ENCODE peak calls at places on chromosomes 16 and 17, in seven cellular contexts. P is psoas muscle; O is HS-5; F is NCI-H1105 treated with DMSO at 0.1 percent for 48 hours; G is AG04449; D is activated naive CD4-positive, alpha-beta T cell treated with Interleukin-2 at 50 U/mL for 16 hours; L is OCI-LY7. W is an unnamed sample.

GRCh38 chr17:73586153-73586906 is 57.9 kb downstream of the SDK2 start:
- DNase-seq in P (no peak), O (no peak), F (no peak), G (no peak), D (no peak), L (no peak), W (peak)

GRCh38 chr17:49753959-49754391 is 10.0 kb downstream of the FAM117A start:
- DNase-seq in P (no peak), O (no peak), F (no peak), G (no peak), D (no peak), L (no peak), W (no peak)

GRCh38 chr17:9575381-9576072 is at the start of gene STX8:
- DNase-seq in P (peak), O (peak), F (peak), G (peak), D (peak), L (peak), W (peak)

GRCh38 chr17:80599546-80600305 is 55.1 kb downstream of the RPTOR start:
- DNase-seq in P (no peak), O (no peak), F (no peak), G (no peak), D (no peak), L (no peak), W (peak)

GRCh38 chr17:63998721-63999679 is 849 bp downstream of the PRR29 start:
- DNase-seq in P (no peak), O (no peak), F (no peak), G (no peak), D (peak), L (no peak), W (no peak)

GRCh38 chr16:66474750-66475199 is 47.7 kb downstream of the BEAN1 start:
- DNase-seq in P (no peak), O (no peak), F (peak), G (no peak), D (peak), L (peak), W (peak)

GRCh38 chr16:89378947-89379771 is 111.2 kb downstream of the ANKRD11 start:
- DNase-seq in P (peak), O (no peak), F (no peak), G (no peak), D (no peak), L (peak), W (no peak)

GRCh38 chr17:78032166-78032565 is 73.7 kb downstream of the TNRC6C start:
- DNase-seq in P (no peak), O (no peak), F (no peak), G (no peak), D (no peak), L (no peak), W (no peak)

GRCh38 chr17:1783834-1784611 is 22.2 kb downstream of the SERPINF1 start:
- DNase-seq in P (peak), O (no peak), F (peak), G (no peak), D (no peak), L (no peak), W (peak)

GRCh38 chr17:14325618-14326167 is 24.8 kb downstream of the HS3ST3B1 start:
- DNase-seq in P (no peak), O (no peak), F (no peak), G (no peak), D (no peak), L (no peak), W (no peak)

GRCh38 chr17:72989074-72989610 is 103.3 kb downstream of the SLC39A11 start:
- DNase-seq in P (no peak), O (no peak), F (no peak), G (no peak), D (no peak), L (no peak), W (no peak)

GRCh38 chr16:69852815-69853214 is 90.7 kb downstream of the WWP2 start:
- DNase-seq in P (no peak), O (no peak), F (no peak), G (no peak), D (no peak), L (no peak), W (no peak)

GRCh38 chr17:75594499-75595283 is 7.1 kb downstream of the MYO15B start:
- DNase-seq in P (no peak), O (no peak), F (no peak), G (no peak), D (no peak), L (peak), W (peak)

GRCh38 chr16:31329671-31330552 is 25.1 kb upstream of the ITGAX start:
- DNase-seq in P (no peak), O (no peak), F (peak), G (no peak), D (no peak), L (no peak), W (no peak)

GRCh38 chr17:76820039-76820438 is 48.2 kb upstream of the MGAT5B start:
- DNase-seq in P (no peak), O (no peak), F (peak), G (no peak), D (no peak), L (peak), W (peak)

GRCh38 chr17:44113382-44113781 is 10.1 kb downstream of the HDAC5 start:
- DNase-seq in P (no peak), O (no peak), F (no peak), G (no peak), D (no peak), L (no peak), W (no peak)

GRCh38 chr17:6574689-6575595 is 18.6 kb upstream of the PITPNM3 start:
- DNase-seq in P (no peak), O (no peak), F (no peak), G (peak), D (peak), L (no peak), W (no peak)

GRCh38 chr17:42290577-42290976 is 2.3 kb downstream of the STAT5A start:
- DNase-seq in P (peak), O (no peak), F (no peak), G (no peak), D (no peak), L (no peak), W (no peak)

GRCh38 chr16:86138121-86138944 is 239.4 kb downstream of the IRF8 start:
- DNase-seq in P (no peak), O (no peak), F (no peak), G (no peak), D (no peak), L (no peak), W (no peak)

GRCh38 chr17:61426482-61427304 is 25.5 kb upstream of the TBX4 start:
- DNase-seq in P (no peak), O (peak), F (no peak), G (no peak), D (no peak), L (no peak), W (no peak)

GRCh38 chr17:27518048-27518447 is 61.8 kb downstream of the KSR1 start:
- DNase-seq in P (no peak), O (no peak), F (no peak), G (no peak), D (no peak), L (no peak), W (no peak)

GRCh38 chr17:28889996-28890395 is 7.5 kb downstream of the FLOT2 start:
- DNase-seq in P (no peak), O (no peak), F (no peak), G (no peak), D (no peak), L (no peak), W (no peak)

GRCh38 chr17:1649844-1650409 is at the start of gene RILP:
- DNase-seq in P (peak), O (no peak), F (peak), G (no peak), D (no peak), L (no peak), W (no peak)

GRCh38 chr17:36600936-36601302 is 464 bp upstream of the MRM1 start:
- DNase-seq in P (no peak), O (no peak), F (no peak), G (no peak), D (no peak), L (peak), W (no peak)

GRCh38 chr17:41071606-41072375 is 6.1 kb upstream of the KRTAP2-4 start:
- DNase-seq in P (no peak), O (no peak), F (no peak), G (no peak), D (no peak), L (no peak), W (peak)

GRCh38 chr16:27441998-27442397 is 40.0 kb downstream of the IL21R start:
- DNase-seq in P (no peak), O (no peak), F (no peak), G (no peak), D (no peak), L (no peak), W (no peak)

GRCh38 chr17:40281663-40282062 is 6.0 kb upstream of the CDC6 start:
- DNase-seq in P (no peak), O (no peak), F (no peak), G (no peak), D (no peak), L (no peak), W (no peak)

GRCh38 chr17:32486701-32487459 is at the start of gene CDK5R1:
- DNase-seq in P (peak), O (no peak), F (peak), G (no peak), D (peak), L (peak), W (peak)

GRCh38 chr16:26905336-26905735 is 161.4 kb upstream of the C16orf82 start:
- DNase-seq in P (no peak), O (no peak), F (no peak), G (no peak), D (no peak), L (no peak), W (no peak)

GRCh38 chr16:89015271-89015859 is 38.4 kb upstream of the CBFA2T3 start:
- DNase-seq in P (no peak), O (no peak), F (no peak), G (no peak), D (no peak), L (no peak), W (no peak)

GRCh38 chr17:41340934-41341861 is 9.4 kb downstream of the KRT33A start:
- DNase-seq in P (no peak), O (no peak), F (no peak), G (no peak), D (peak), L (no peak), W (no peak)

GRCh38 chr16:31421587-31421986 is 6.6 kb downstream of the COX6A2 start:
- DNase-seq in P (no peak), O (no peak), F (no peak), G (no peak), D (peak), L (no peak), W (no peak)

GRCh38 chr16:85126731-85127662 is 14.7 kb upstream of the CIBAR2 start:
- DNase-seq in P (peak), O (no peak), F (peak), G (no peak), D (peak), L (no peak), W (peak)

GRCh38 chr16:64253114-64253513 is 868.7 kb downstream of the CDH11 start:
- DNase-seq in P (no peak), O (no peak), F (no peak), G (no peak), D (no peak), L (no peak), W (no peak)

GRCh38 chr17:79109584-79109983 is 35.0 kb downstream of the ENGASE start:
- DNase-seq in P (no peak), O (peak), F (no peak), G (no peak), D (no peak), L (no peak), W (no peak)